ENCODE peak calls at places on chromosomes 11 and 22, in four cellular contexts. N is IMR-90, E is H9, T is H1. W is an unnamed sample.

GRCh38 chr11:27723685-27724084 is 23.4 kb upstream of the BDNF start:
- DNase-seq in E (no peak), T (no peak), N (peak), W (no peak)

GRCh38 chr22:43485717-43486116 is 73.9 kb downstream of the MPPED1 start:
- DNase-seq in T (no peak), N (no peak), E (no peak), W (no peak)

GRCh38 chr22:30921108-30921507 is 47.5 kb downstream of the MORC2 start:
- DNase-seq in E (no peak), T (no peak), N (no peak), W (no peak)

GRCh38 chr11:416051-416756 is 1.4 kb upstream of the SIGIRR start:
- DNase-seq in N (no peak), E (no peak), T (no peak), W (no peak)

GRCh38 chr22:43179151-43179910 is 7.6 kb downstream of the TTLL12 start:
- DNase-seq in E (no peak), N (no peak), T (no peak), W (no peak)

GRCh38 chr22:32158712-32159533 is at the start of gene C22orf42:
- DNase-seq in E (peak), N (no peak), T (no peak), W (peak)

GRCh38 chr11:26457660-26458059 is 114.4 kb downstream of the MUC15 start:
- DNase-seq in T (no peak), N (no peak), E (no peak), W (no peak)

GRCh38 chr11:45045692-45046471 is 95.2 kb upstream of the TP53I11 start:
- DNase-seq in T (no peak), E (no peak), N (peak), W (peak)

GRCh38 chr11:1825785-1826451 is 8.9 kb upstream of the SYT8 start:
- DNase-seq in E (no peak), T (no peak), N (no peak), W (no peak)

GRCh38 chr22:49015993-49016908 is 811.4 kb downstream of the BRD1 start:
- DNase-seq in T (no peak), N (no peak), E (peak), W (no peak)

GRCh38 chr11:128501576-128502549 is 85.5 kb downstream of the ETS1 start:
- DNase-seq in E (no peak), N (peak), T (no peak), W (peak)

GRCh38 chr11:91078221-91078620 is 855.4 kb upstream of the CHORDC1 start:
- DNase-seq in T (no peak), N (no peak), E (no peak), W (no peak)

GRCh38 chr22:19179472-19180048 is 1.0 kb upstream of the SLC25A1 start:
- DNase-seq in T (peak), N (peak), E (peak), W (peak)

GRCh38 chr11:129374081-129374992 is 1.3 kb upstream of the BARX2 start:
- DNase-seq in T (no peak), N (no peak), E (peak), W (peak)

GRCh38 chr11:90476442-90477007 is 253.7 kb upstream of the CHORDC1 start:
- DNase-seq in N (peak), T (peak), E (peak), W (peak)

GRCh38 chr11:62193954-62194353 is 3.9 kb downstream of the SCGB1D1 start:
- DNase-seq in E (peak), T (no peak), N (no peak), W (peak)

GRCh38 chr11:13962562-13963168 is at the start of gene SPON1:
- DNase-seq in N (peak), E (peak), T (no peak), W (peak)

GRCh38 chr11:64762916-64763803 is 3.4 kb upstream of the PYGM start:
- DNase-seq in N (peak), T (no peak), E (peak), W (peak)
- H4K5ac ChIP-seq in N (no peak), T (peak), E (no peak), W (no peak)

GRCh38 chr11:67118059-67118766 is 850 bp upstream of the KDM2A start:
- DNase-seq in T (no peak), N (no peak), E (peak), W (peak)
- H3K23ac ChIP-seq in T (no peak), N (peak), E (no peak), W (peak)

DNA sequence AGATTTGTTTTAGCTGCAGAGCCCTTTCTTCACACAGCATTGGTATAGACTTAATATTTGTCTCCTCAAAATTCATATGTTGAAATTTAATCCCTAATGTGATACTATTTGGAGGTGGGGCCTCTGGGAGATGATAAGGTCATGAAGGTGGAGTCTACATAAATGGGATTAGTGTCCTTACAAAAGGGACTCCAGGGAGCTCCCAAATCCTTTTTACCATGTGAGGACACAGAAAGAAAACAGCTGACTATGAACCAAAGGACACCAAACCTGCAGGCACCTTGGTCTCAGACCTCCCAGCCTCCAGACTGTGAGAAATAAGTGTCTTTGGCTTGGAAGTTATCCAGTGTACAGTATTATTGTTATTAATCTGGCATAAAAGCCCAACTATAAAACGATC is 10.2 kb downstream of the SLC35F2 start:
- DNase-seq in N (no peak), T (no peak), E (no peak), W (no peak)
- H4K5ac ChIP-seq in N (no peak), T (no peak), E (no peak), W (no peak)

GRCh38 chr22:50205781-50206569 is 5.2 kb downstream of the SELENOO start:
- DNase-seq in N (no peak), E (no peak), T (no peak), W (no peak)
- H3K23ac ChIP-seq in N (no peak), E (no peak), T (no peak), W (no peak)

DNA sequence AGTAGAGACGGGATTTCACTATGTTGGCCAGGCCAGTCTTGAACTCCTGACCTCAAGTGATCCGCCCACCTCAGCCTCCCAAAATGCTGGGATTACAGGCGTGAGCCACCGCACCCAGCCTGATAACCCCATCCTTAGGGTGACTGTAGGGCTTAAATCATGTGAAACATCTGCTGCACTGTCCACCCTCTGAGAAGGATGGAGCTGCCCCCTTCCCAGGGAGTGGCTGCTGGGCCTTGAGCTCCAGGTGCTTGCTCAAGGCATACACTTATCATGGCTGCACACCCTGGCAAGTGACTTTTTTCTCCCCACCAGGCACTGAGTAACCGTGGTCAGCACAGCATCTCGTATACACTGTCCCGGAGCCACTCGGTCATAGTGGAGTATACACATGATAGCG is 5.3 kb downstream of the PELI3 start:
- DNase-seq in E (no peak), T (no peak), N (no peak), W (no peak)
- H4K5ac ChIP-seq in E (no peak), T (no peak), N (no peak), W (no peak)

GRCh38 chr22:46951326-46951725 is 188.9 kb downstream of the TBC1D22A start:
- DNase-seq in E (no peak), T (no peak), N (no peak), W (no peak)

GRCh38 chr22:46947516-46948260 is 185.2 kb downstream of the TBC1D22A start:
- DNase-seq in T (no peak), N (no peak), E (no peak), W (no peak)

GRCh38 chr22:46953968-46954755 is 191.7 kb downstream of the TBC1D22A start:
- DNase-seq in E (no peak), N (peak), T (no peak), W (peak)

GRCh38 chr22:46948411-46949144 is 186.1 kb downstream of the TBC1D22A start:
- DNase-seq in N (no peak), T (no peak), E (no peak), W (no peak)

GRCh38 chr22:46951973-46952372 is 189.5 kb downstream of the TBC1D22A start:
- DNase-seq in T (no peak), N (no peak), E (no peak), W (no peak)
- H3K23ac ChIP-seq in T (no peak), N (no peak), E (no peak), W (no peak)

GRCh38 chr22:17138451-17139042 is 17.4 kb upstream of the TMEM121B start:
- DNase-seq in E (no peak), T (no peak), N (no peak), W (no peak)
- H4K5ac ChIP-seq in E (no peak), T (no peak), N (no peak), W (no peak)

DNA sequence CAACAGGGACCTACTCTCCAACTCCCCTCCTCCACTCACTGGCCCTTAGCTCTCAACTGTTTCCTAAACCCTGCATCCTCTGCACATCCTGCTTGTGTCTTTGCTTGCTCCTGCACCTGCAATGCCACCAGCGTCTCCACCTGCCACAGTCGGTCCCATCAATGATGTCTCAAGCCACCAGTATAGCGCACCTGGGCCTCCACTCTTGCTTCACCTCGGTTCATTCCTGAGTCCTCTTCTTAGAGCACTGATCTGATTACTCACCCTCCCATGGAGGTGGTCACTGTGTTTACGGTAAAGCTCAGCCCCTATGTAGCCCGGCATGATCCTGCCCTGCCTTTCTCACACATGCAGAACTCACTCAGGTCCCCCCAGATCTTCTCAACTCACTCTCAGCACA is 31.6 kb downstream of the TRIM29 start:
- DNase-seq in N (no peak), T (no peak), E (no peak), W (no peak)
- H3K23ac ChIP-seq in N (no peak), T (no peak), E (no peak), W (peak)

W was measured in mesendoderm.